ENCODE peak calls at places on chromosomes 16 and 17, in five cellular contexts. K, T, F, J and N are unnamed samples.

GRCh38 chr16:84508502-84508901 is 4.0 kb upstream of the MEAK7 start:
- DNase-seq in J (no peak), K (no peak), T (no peak), F (no peak), N (no peak)

GRCh38 chr17:57092779-57093178 is 7.7 kb downstream of the AKAP1 start:
- DNase-seq in J (no peak), F (no peak), T (no peak), K (no peak), N (peak; percentile 63)

GRCh38 chr16:13919330-13919682 is 648 bp upstream of the ERCC4 start:
- DNase-seq in K (peak; percentile 46), T (no peak), J (peak; percentile 16), F (peak; percentile 44), N (no peak)

GRCh38 chr16:16021988-16022682 is 72.7 kb downstream of the ABCC1 start:
- DNase-seq in T (peak; percentile 67), J (peak; percentile 94), F (peak; percentile 57), K (peak; percentile 12), N (peak; percentile 94)

GRCh38 chr17:55149485-55149884 is 115.3 kb upstream of the HLF start:
- DNase-seq in K (peak; percentile 78), J (no peak), T (no peak), F (peak; percentile 54), N (no peak)

GRCh38 chr17:67322039-67322787 is 44.2 kb downstream of the PSMD12 start:
- DNase-seq in K (peak; percentile 81), T (no peak), F (no peak), J (no peak), N (no peak)

GRCh38 chr16:70737377-70738082 is 51.7 kb upstream of the MTSS2 start:
- DNase-seq in F (no peak), T (no peak), K (no peak), J (peak; percentile 64), N (no peak)

GRCh38 chr17:10109146-10109545 is 89.3 kb downstream of the GAS7 start:
- DNase-seq in K (no peak), F (no peak), T (no peak), J (no peak), N (no peak)

GRCh38 chr17:75487351-75488070 is 27.8 kb downstream of the CASKIN2 start:
- DNase-seq in J (no peak), K (no peak), T (no peak), F (no peak), N (peak; percentile 44)

GRCh38 chr16:12611006-12611477 is 192.6 kb downstream of the CPPED1 start:
- DNase-seq in T (no peak), F (no peak), K (no peak), J (no peak), N (no peak)

GRCh38 chr16:82197540-82198240 is 27.7 kb upstream of the MPHOSPH6 start:
- DNase-seq in F (no peak), J (no peak), T (no peak), K (no peak), N (no peak)

GRCh38 chr17:78358538-78359215 is 1.2 kb downstream of the SOCS3 start:
- DNase-seq in T (no peak), J (no peak), F (no peak), K (no peak), N (no peak)

GRCh38 chr17:4519361-4519788 is 20.7 kb downstream of the SPNS2 start:
- DNase-seq in T (peak; percentile 58), K (no peak), F (no peak), J (no peak), N (no peak)

GRCh38 chr16:89118361-89119061 is 24.9 kb downstream of the ACSF3 start:
- DNase-seq in J (no peak), F (no peak), K (no peak), T (no peak), N (no peak)

GRCh38 chr17:15289285-15290185 is 24.4 kb upstream of the PMP22 start:
- DNase-seq in J (no peak), F (peak; percentile 73), K (peak; percentile 25), T (no peak), N (no peak)

GRCh38 chr16:67959520-67959919 is 8.9 kb downstream of the SLC12A4 start:
- DNase-seq in K (no peak), F (no peak), J (peak; percentile 47), T (no peak), N (no peak)

GRCh38 chr17:17070931-17071330 is 28.7 kb downstream of the MPRIP start:
- DNase-seq in F (no peak), K (no peak), J (no peak), T (no peak), N (no peak)

GRCh38 chr17:69434164-69434579 is 19.7 kb downstream of the MAP2K6 start:
- DNase-seq in T (peak; percentile 33), K (peak; percentile 8), J (no peak), F (no peak), N (peak; percentile 10)

GRCh38 chr16:80733366-80733901 is 71.0 kb downstream of the CDYL2 start:
- DNase-seq in T (no peak), F (no peak), K (no peak), J (no peak), N (peak; percentile 47)

GRCh38 chr16:11685844-11686618 is 17.8 kb downstream of the SNN start:
- DNase-seq in F (no peak), T (no peak), J (no peak), K (no peak), N (no peak)

GRCh38 chr16:77335652-77336234 is 99.1 kb downstream of the ADAMTS18 start:
- DNase-seq in F (no peak), T (no peak), J (no peak), K (no peak), N (peak; percentile 28)

GRCh38 chr17:5254414-5254813 is 19.8 kb upstream of the SCIMP start:
- DNase-seq in F (no peak), T (no peak), K (no peak), J (no peak), N (no peak)

GRCh38 chr16:68370921-68371651 is 60.3 kb downstream of the PRMT7 start:
- DNase-seq in T (no peak), K (no peak), J (no peak), F (no peak), N (no peak)

GRCh38 chr16:89422905-89423630 is 67.3 kb downstream of the ANKRD11 start:
- DNase-seq in T (no peak), J (no peak), F (no peak), K (no peak), N (no peak)

GRCh38 chr17:31787857-31788570 is 71.0 kb downstream of the COPRS start:
- DNase-seq in K (no peak), F (no peak), T (no peak), J (no peak), N (peak; percentile 79)

GRCh38 chr17:60135951-60136666 is 13.7 kb upstream of the CA4 start:
- DNase-seq in J (no peak), F (no peak), K (no peak), T (no peak), N (no peak)

GRCh38 chr16:49453983-49454382 is 80.4 kb downstream of the C16orf78 start:
- DNase-seq in T (no peak), F (no peak), J (no peak), K (no peak), N (no peak)

GRCh38 chr16:51392651-51393187 is 241.6 kb upstream of the SALL1 start:
- DNase-seq in K (no peak), F (no peak), T (no peak), J (peak; percentile 66), N (no peak)

GRCh38 chr17:32461853-32462617 is 17.7 kb downstream of the PSMD11 start:
- DNase-seq in J (peak; percentile 45), T (peak; percentile 3), F (peak; percentile 9), K (peak; percentile 56), N (peak; percentile 67)

GRCh38 chr17:41140360-41141132 is at the start of gene KRTAP4-6:
- DNase-seq in J (no peak), F (no peak), T (no peak), K (no peak), N (no peak)

GRCh38 chr17:42459983-42460300 is 1.3 kb downstream of the ATP6V0A1 start:
- DNase-seq in F (no peak), J (no peak), K (no peak), T (no peak), N (peak; percentile 44)

GRCh38 chr17:60091908-60092331 is 13.2 kb upstream of the HEATR6 start:
- DNase-seq in J (no peak), F (no peak), T (no peak), K (no peak), N (no peak)

GRCh38 chr17:81457396-81457795 is 55.2 kb downstream of the ACTG1 start:
- DNase-seq in T (no peak), F (no peak), J (no peak), K (no peak), N (no peak)

GRCh38 chr17:77719806-77720205 is 238.7 kb upstream of the TNRC6C start:
- DNase-seq in F (no peak), J (no peak), K (no peak), T (no peak), N (no peak)